ENCODE peak calls at places on chromosomes 2 and 18, in ten cellular contexts. One of them, this sample, is unnamed.

GRCh38 chr18:52670903-52671302 is 330.9 kb downstream of the DCC start:
- DNase-seq in kidney glomerular epithelial cell: no peak
- DNase-seq in GOT3: no peak
- DNase-seq in HT1080: peak; percentile 36
- DNase-seq in breast epithelium: no peak
- DNase-seq in stimulated activated CD4-positive, alpha-beta T cell treated with anti-CD3 and anti-CD28 coated beads, Interleukin-1b, Interleukin-23, amount 100 ng/mL, for 24 hours: no peak
- DNase-seq in right lobe of liver: no peak
- DNase-seq in putamen: peak; percentile 14
- DNase-seq in activated CD4-positive, alpha-beta T cell treated with anti-CD3 and anti-CD28 coated beads, Interleukin-2, amount 10 ng/mL, durations not matched to agents 7 days and 5 days: no peak
- DNase-seq in psoas muscle: no peak
- DNase-seq in this sample: no peak

GRCh38 chr2:26922638-26923466 is 47.6 kb upstream of the MAPRE3 start:
- DNase-seq in kidney glomerular epithelial cell: peak; percentile 17
- DNase-seq in GOT3: no peak
- DNase-seq in HT1080: peak; percentile 64
- DNase-seq in breast epithelium: no peak
- DNase-seq in stimulated activated CD4-positive, alpha-beta T cell treated with anti-CD3 and anti-CD28 coated beads, Interleukin-1b, Interleukin-23, amount 100 ng/mL, for 24 hours: no peak
- DNase-seq in right lobe of liver: no peak
- DNase-seq in putamen: peak; percentile 87
- DNase-seq in activated CD4-positive, alpha-beta T cell treated with anti-CD3 and anti-CD28 coated beads, Interleukin-2, amount 10 ng/mL, durations not matched to agents 7 days and 5 days: peak; percentile 37
- DNase-seq in psoas muscle: peak; percentile 66
- DNase-seq in this sample: no peak

GRCh38 chr18:76167440-76167839 is 327.6 kb downstream of the ZNF516 start:
- DNase-seq in kidney glomerular epithelial cell: no peak
- DNase-seq in GOT3: no peak
- DNase-seq in HT1080: no peak
- DNase-seq in breast epithelium: peak; percentile 74
- DNase-seq in stimulated activated CD4-positive, alpha-beta T cell treated with anti-CD3 and anti-CD28 coated beads, Interleukin-1b, Interleukin-23, amount 100 ng/mL, for 24 hours: no peak
- DNase-seq in right lobe of liver: no peak
- DNase-seq in putamen: no peak
- DNase-seq in activated CD4-positive, alpha-beta T cell treated with anti-CD3 and anti-CD28 coated beads, Interleukin-2, amount 10 ng/mL, durations not matched to agents 7 days and 5 days: no peak
- DNase-seq in psoas muscle: no peak
- DNase-seq in this sample: no peak

GRCh38 chr2:222483513-222484039 is 59.2 kb downstream of the SGPP2 start:
- DNase-seq in kidney glomerular epithelial cell: no peak
- DNase-seq in GOT3: no peak
- DNase-seq in HT1080: no peak
- DNase-seq in breast epithelium: no peak
- DNase-seq in stimulated activated CD4-positive, alpha-beta T cell treated with anti-CD3 and anti-CD28 coated beads, Interleukin-1b, Interleukin-23, amount 100 ng/mL, for 24 hours: no peak
- DNase-seq in right lobe of liver: no peak
- DNase-seq in putamen: no peak
- DNase-seq in activated CD4-positive, alpha-beta T cell treated with anti-CD3 and anti-CD28 coated beads, Interleukin-2, amount 10 ng/mL, durations not matched to agents 7 days and 5 days: no peak
- DNase-seq in psoas muscle: no peak
- DNase-seq in this sample: no peak

GRCh38 chr2:74835831-74836674 is 2.1 kb downstream of the HK2 start:
- DNase-seq in kidney glomerular epithelial cell: peak; percentile 55
- DNase-seq in GOT3: no peak
- DNase-seq in HT1080: peak; percentile 49
- DNase-seq in breast epithelium: no peak
- DNase-seq in stimulated activated CD4-positive, alpha-beta T cell treated with anti-CD3 and anti-CD28 coated beads, Interleukin-1b, Interleukin-23, amount 100 ng/mL, for 24 hours: no peak
- DNase-seq in right lobe of liver: no peak
- DNase-seq in putamen: no peak
- DNase-seq in activated CD4-positive, alpha-beta T cell treated with anti-CD3 and anti-CD28 coated beads, Interleukin-2, amount 10 ng/mL, durations not matched to agents 7 days and 5 days: peak; percentile 15
- DNase-seq in psoas muscle: no peak
- DNase-seq in this sample: no peak

GRCh38 chr2:181318504-181319280 is 138.5 kb upstream of the ITGA4 start:
- DNase-seq in kidney glomerular epithelial cell: no peak
- DNase-seq in GOT3: no peak
- DNase-seq in HT1080: no peak
- DNase-seq in breast epithelium: no peak
- DNase-seq in stimulated activated CD4-positive, alpha-beta T cell treated with anti-CD3 and anti-CD28 coated beads, Interleukin-1b, Interleukin-23, amount 100 ng/mL, for 24 hours: no peak
- DNase-seq in right lobe of liver: no peak
- DNase-seq in putamen: no peak
- DNase-seq in activated CD4-positive, alpha-beta T cell treated with anti-CD3 and anti-CD28 coated beads, Interleukin-2, amount 10 ng/mL, durations not matched to agents 7 days and 5 days: no peak
- DNase-seq in psoas muscle: no peak
- DNase-seq in this sample: no peak

GRCh38 chr2:88933980-88934379 is 242.5 kb downstream of the RPIA start:
- DNase-seq in kidney glomerular epithelial cell: peak; percentile 18
- DNase-seq in GOT3: no peak
- DNase-seq in HT1080: peak; percentile 50
- DNase-seq in breast epithelium: no peak
- DNase-seq in stimulated activated CD4-positive, alpha-beta T cell treated with anti-CD3 and anti-CD28 coated beads, Interleukin-1b, Interleukin-23, amount 100 ng/mL, for 24 hours: no peak
- DNase-seq in right lobe of liver: no peak
- DNase-seq in putamen: no peak
- DNase-seq in activated CD4-positive, alpha-beta T cell treated with anti-CD3 and anti-CD28 coated beads, Interleukin-2, amount 10 ng/mL, durations not matched to agents 7 days and 5 days: no peak
- DNase-seq in psoas muscle: no peak
- DNase-seq in this sample: no peak

GRCh38 chr2:207230261-207231105 is 64.7 kb upstream of the KLF7 start:
- DNase-seq in kidney glomerular epithelial cell: no peak
- DNase-seq in GOT3: no peak
- DNase-seq in HT1080: peak; percentile 34
- DNase-seq in breast epithelium: no peak
- DNase-seq in stimulated activated CD4-positive, alpha-beta T cell treated with anti-CD3 and anti-CD28 coated beads, Interleukin-1b, Interleukin-23, amount 100 ng/mL, for 24 hours: no peak
- DNase-seq in right lobe of liver: no peak
- DNase-seq in putamen: no peak
- DNase-seq in activated CD4-positive, alpha-beta T cell treated with anti-CD3 and anti-CD28 coated beads, Interleukin-2, amount 10 ng/mL, durations not matched to agents 7 days and 5 days: no peak
- DNase-seq in psoas muscle: no peak
- DNase-seq in this sample: no peak

GRCh38 chr2:187302146-187302545 is 145.9 kb downstream of the CALCRL start:
- DNase-seq in kidney glomerular epithelial cell: no peak
- DNase-seq in GOT3: no peak
- DNase-seq in HT1080: no peak
- DNase-seq in breast epithelium: no peak
- DNase-seq in stimulated activated CD4-positive, alpha-beta T cell treated with anti-CD3 and anti-CD28 coated beads, Interleukin-1b, Interleukin-23, amount 100 ng/mL, for 24 hours: no peak
- DNase-seq in right lobe of liver: no peak
- DNase-seq in putamen: no peak
- DNase-seq in activated CD4-positive, alpha-beta T cell treated with anti-CD3 and anti-CD28 coated beads, Interleukin-2, amount 10 ng/mL, durations not matched to agents 7 days and 5 days: no peak
- DNase-seq in psoas muscle: no peak
- DNase-seq in this sample: no peak